ENCODE peak calls at places on chromosomes 6 and 20, in ten cellular contexts. One of them, this sample, is unnamed.

GRCh38 chr6:16723833-16724232 is 37.4 kb downstream of the ATXN1 start:
- DNase-seq in nucleus accumbens: no peak
- DNase-seq in AML-193: no peak
- DNase-seq in activated CD4-positive, alpha-beta memory T cell treated with anti-CD3 and anti-CD28 coated beads, Interleukin-2, amount 10 ng/mL, durations not matched to agents 7 days and 5 days: no peak
- DNase-seq in left lung: no peak
- DNase-seq in psoas muscle: no peak
- DNase-seq in aorta: no peak
- DNase-seq in SW480: peak
- DNase-seq in DMS 273 treated with DMSO at 0.1 percent for 48 hours: no peak
- DNase-seq in iPS-NIHi11: peak
- DNase-seq in this sample: no peak

GRCh38 chr20:51985013-51985415 is 182.7 kb upstream of the SALL4 start:
- DNase-seq in nucleus accumbens: no peak
- DNase-seq in AML-193: no peak
- DNase-seq in activated CD4-positive, alpha-beta memory T cell treated with anti-CD3 and anti-CD28 coated beads, Interleukin-2, amount 10 ng/mL, durations not matched to agents 7 days and 5 days: no peak
- DNase-seq in left lung: no peak
- DNase-seq in psoas muscle: no peak
- DNase-seq in aorta: no peak
- DNase-seq in SW480: peak
- DNase-seq in DMS 273 treated with DMSO at 0.1 percent for 48 hours: no peak
- DNase-seq in iPS-NIHi11: peak
- DNase-seq in this sample: no peak

GRCh38 chr20:14622796-14623195 is 285.4 kb upstream of the FLRT3 start:
- DNase-seq in nucleus accumbens: no peak
- DNase-seq in AML-193: no peak
- DNase-seq in activated CD4-positive, alpha-beta memory T cell treated with anti-CD3 and anti-CD28 coated beads, Interleukin-2, amount 10 ng/mL, durations not matched to agents 7 days and 5 days: no peak
- DNase-seq in left lung: no peak
- DNase-seq in psoas muscle: no peak
- DNase-seq in aorta: no peak
- DNase-seq in SW480: peak
- DNase-seq in DMS 273 treated with DMSO at 0.1 percent for 48 hours: no peak
- DNase-seq in iPS-NIHi11: peak
- DNase-seq in this sample: no peak

GRCh38 chr20:23129256-23129655 is 43.1 kb upstream of the CD93 start:
- DNase-seq in nucleus accumbens: no peak
- DNase-seq in AML-193: no peak
- DNase-seq in activated CD4-positive, alpha-beta memory T cell treated with anti-CD3 and anti-CD28 coated beads, Interleukin-2, amount 10 ng/mL, durations not matched to agents 7 days and 5 days: no peak
- DNase-seq in left lung: no peak
- DNase-seq in psoas muscle: no peak
- DNase-seq in aorta: no peak
- DNase-seq in SW480: no peak
- DNase-seq in DMS 273 treated with DMSO at 0.1 percent for 48 hours: no peak
- DNase-seq in iPS-NIHi11: no peak
- DNase-seq in this sample: no peak

GRCh38 chr6:44126320-44127149 is 717 bp downstream of the MRPL14 start:
- DNase-seq in nucleus accumbens: no peak
- DNase-seq in AML-193: peak
- DNase-seq in activated CD4-positive, alpha-beta memory T cell treated with anti-CD3 and anti-CD28 coated beads, Interleukin-2, amount 10 ng/mL, durations not matched to agents 7 days and 5 days: peak
- DNase-seq in left lung: peak
- DNase-seq in psoas muscle: peak
- DNase-seq in aorta: peak
- DNase-seq in SW480: peak
- DNase-seq in DMS 273 treated with DMSO at 0.1 percent for 48 hours: no peak
- DNase-seq in iPS-NIHi11: peak
- DNase-seq in this sample: no peak

GRCh38 chr20:34954905-34955231 is 738 bp downstream of the GSS start:
- DNase-seq in nucleus accumbens: no peak
- DNase-seq in AML-193: peak
- DNase-seq in activated CD4-positive, alpha-beta memory T cell treated with anti-CD3 and anti-CD28 coated beads, Interleukin-2, amount 10 ng/mL, durations not matched to agents 7 days and 5 days: no peak
- DNase-seq in left lung: no peak
- DNase-seq in psoas muscle: peak
- DNase-seq in aorta: no peak
- DNase-seq in SW480: peak
- DNase-seq in DMS 273 treated with DMSO at 0.1 percent for 48 hours: no peak
- DNase-seq in iPS-NIHi11: peak
- DNase-seq in this sample: peak

GRCh38 chr6:162887981-162888689 is 160.4 kb downstream of the PACRG start:
- DNase-seq in nucleus accumbens: no peak
- DNase-seq in AML-193: no peak
- DNase-seq in activated CD4-positive, alpha-beta memory T cell treated with anti-CD3 and anti-CD28 coated beads, Interleukin-2, amount 10 ng/mL, durations not matched to agents 7 days and 5 days: no peak
- DNase-seq in left lung: no peak
- DNase-seq in psoas muscle: no peak
- DNase-seq in aorta: no peak
- DNase-seq in SW480: no peak
- DNase-seq in DMS 273 treated with DMSO at 0.1 percent for 48 hours: no peak
- DNase-seq in iPS-NIHi11: no peak
- DNase-seq in this sample: no peak

GRCh38 chr6:109877028-109877726 is 100.9 kb upstream of the GPR6 start:
- DNase-seq in nucleus accumbens: no peak
- DNase-seq in AML-193: no peak
- DNase-seq in activated CD4-positive, alpha-beta memory T cell treated with anti-CD3 and anti-CD28 coated beads, Interleukin-2, amount 10 ng/mL, durations not matched to agents 7 days and 5 days: no peak
- DNase-seq in left lung: no peak
- DNase-seq in psoas muscle: no peak
- DNase-seq in aorta: no peak
- DNase-seq in SW480: no peak
- DNase-seq in DMS 273 treated with DMSO at 0.1 percent for 48 hours: no peak
- DNase-seq in iPS-NIHi11: no peak
- DNase-seq in this sample: no peak

GRCh38 chr6:27296106-27296783 is 15.8 kb downstream of the POM121L2 start:
- DNase-seq in nucleus accumbens: no peak
- DNase-seq in AML-193: no peak
- DNase-seq in activated CD4-positive, alpha-beta memory T cell treated with anti-CD3 and anti-CD28 coated beads, Interleukin-2, amount 10 ng/mL, durations not matched to agents 7 days and 5 days: no peak
- DNase-seq in left lung: no peak
- DNase-seq in psoas muscle: no peak
- DNase-seq in aorta: no peak
- DNase-seq in SW480: peak
- DNase-seq in DMS 273 treated with DMSO at 0.1 percent for 48 hours: peak
- DNase-seq in iPS-NIHi11: peak
- DNase-seq in this sample: no peak

GRCh38 chr6:84645000-84645399 is 119.4 kb downstream of the TBX18 start:
- DNase-seq in nucleus accumbens: no peak
- DNase-seq in AML-193: no peak
- DNase-seq in activated CD4-positive, alpha-beta memory T cell treated with anti-CD3 and anti-CD28 coated beads, Interleukin-2, amount 10 ng/mL, durations not matched to agents 7 days and 5 days: no peak
- DNase-seq in left lung: no peak
- DNase-seq in psoas muscle: no peak
- DNase-seq in aorta: no peak
- DNase-seq in SW480: no peak
- DNase-seq in DMS 273 treated with DMSO at 0.1 percent for 48 hours: no peak
- DNase-seq in iPS-NIHi11: no peak
- DNase-seq in this sample: no peak

GRCh38 chr20:2578430-2579192 is 42.2 kb downstream of the TMC2 start:
- DNase-seq in nucleus accumbens: no peak
- DNase-seq in AML-193: no peak
- DNase-seq in activated CD4-positive, alpha-beta memory T cell treated with anti-CD3 and anti-CD28 coated beads, Interleukin-2, amount 10 ng/mL, durations not matched to agents 7 days and 5 days: no peak
- DNase-seq in left lung: no peak
- DNase-seq in psoas muscle: no peak
- DNase-seq in aorta: no peak
- DNase-seq in SW480: no peak
- DNase-seq in DMS 273 treated with DMSO at 0.1 percent for 48 hours: no peak
- DNase-seq in iPS-NIHi11: no peak
- DNase-seq in this sample: no peak

GRCh38 chr6:112936476-112936875 is 589.3 kb downstream of the RFPL4B start:
- DNase-seq in nucleus accumbens: no peak
- DNase-seq in AML-193: no peak
- DNase-seq in activated CD4-positive, alpha-beta memory T cell treated with anti-CD3 and anti-CD28 coated beads, Interleukin-2, amount 10 ng/mL, durations not matched to agents 7 days and 5 days: no peak
- DNase-seq in left lung: no peak
- DNase-seq in psoas muscle: no peak
- DNase-seq in aorta: no peak
- DNase-seq in SW480: no peak
- DNase-seq in DMS 273 treated with DMSO at 0.1 percent for 48 hours: no peak
- DNase-seq in iPS-NIHi11: no peak
- DNase-seq in this sample: no peak

GRCh38 chr6:132063738-132064137 is 112.6 kb upstream of the CCN2 start:
- DNase-seq in nucleus accumbens: no peak
- DNase-seq in AML-193: no peak
- DNase-seq in activated CD4-positive, alpha-beta memory T cell treated with anti-CD3 and anti-CD28 coated beads, Interleukin-2, amount 10 ng/mL, durations not matched to agents 7 days and 5 days: no peak
- DNase-seq in left lung: no peak
- DNase-seq in psoas muscle: no peak
- DNase-seq in aorta: no peak
- DNase-seq in SW480: peak
- DNase-seq in DMS 273 treated with DMSO at 0.1 percent for 48 hours: no peak
- DNase-seq in iPS-NIHi11: peak
- DNase-seq in this sample: no peak

GRCh38 chr20:2750343-2751251 is 49.8 kb downstream of the CPXM1 start:
- DNase-seq in nucleus accumbens: no peak
- DNase-seq in AML-193: no peak
- DNase-seq in activated CD4-positive, alpha-beta memory T cell treated with anti-CD3 and anti-CD28 coated beads, Interleukin-2, amount 10 ng/mL, durations not matched to agents 7 days and 5 days: no peak
- DNase-seq in left lung: no peak
- DNase-seq in psoas muscle: peak
- DNase-seq in aorta: peak
- DNase-seq in SW480: peak
- DNase-seq in DMS 273 treated with DMSO at 0.1 percent for 48 hours: no peak
- DNase-seq in iPS-NIHi11: peak
- DNase-seq in this sample: peak

GRCh38 chr20:3901028-3901746 is 12.0 kb downstream of the PANK2 start:
- DNase-seq in nucleus accumbens: no peak
- DNase-seq in AML-193: peak
- DNase-seq in activated CD4-positive, alpha-beta memory T cell treated with anti-CD3 and anti-CD28 coated beads, Interleukin-2, amount 10 ng/mL, durations not matched to agents 7 days and 5 days: no peak
- DNase-seq in left lung: no peak
- DNase-seq in psoas muscle: no peak
- DNase-seq in aorta: no peak
- DNase-seq in SW480: no peak
- DNase-seq in DMS 273 treated with DMSO at 0.1 percent for 48 hours: no peak
- DNase-seq in iPS-NIHi11: no peak
- DNase-seq in this sample: peak

GRCh38 chr20:54078296-54078695 is 7.9 kb upstream of the BCAS1 start:
- DNase-seq in nucleus accumbens: no peak
- DNase-seq in AML-193: peak
- DNase-seq in activated CD4-positive, alpha-beta memory T cell treated with anti-CD3 and anti-CD28 coated beads, Interleukin-2, amount 10 ng/mL, durations not matched to agents 7 days and 5 days: peak
- DNase-seq in left lung: no peak
- DNase-seq in psoas muscle: no peak
- DNase-seq in aorta: no peak
- DNase-seq in SW480: no peak
- DNase-seq in DMS 273 treated with DMSO at 0.1 percent for 48 hours: no peak
- DNase-seq in iPS-NIHi11: no peak
- DNase-seq in this sample: peak

GRCh38 chr20:2237059-2237458 is 58.7 kb upstream of the TGM3 start:
- DNase-seq in nucleus accumbens: no peak
- DNase-seq in AML-193: no peak
- DNase-seq in activated CD4-positive, alpha-beta memory T cell treated with anti-CD3 and anti-CD28 coated beads, Interleukin-2, amount 10 ng/mL, durations not matched to agents 7 days and 5 days: no peak
- DNase-seq in left lung: no peak
- DNase-seq in psoas muscle: peak
- DNase-seq in aorta: peak
- DNase-seq in SW480: peak
- DNase-seq in DMS 273 treated with DMSO at 0.1 percent for 48 hours: no peak
- DNase-seq in iPS-NIHi11: peak
- DNase-seq in this sample: peak

GRCh38 chr6:129645371-129646139 is 64.4 kb downstream of the ARHGAP18 start:
- DNase-seq in nucleus accumbens: no peak
- DNase-seq in AML-193: no peak
- DNase-seq in activated CD4-positive, alpha-beta memory T cell treated with anti-CD3 and anti-CD28 coated beads, Interleukin-2, amount 10 ng/mL, durations not matched to agents 7 days and 5 days: no peak
- DNase-seq in left lung: no peak
- DNase-seq in psoas muscle: no peak
- DNase-seq in aorta: no peak
- DNase-seq in SW480: no peak
- DNase-seq in DMS 273 treated with DMSO at 0.1 percent for 48 hours: no peak
- DNase-seq in iPS-NIHi11: no peak
- DNase-seq in this sample: no peak

GRCh38 chr6:155026366-155027045 is 31.4 kb downstream of the TIAM2 start:
- DNase-seq in nucleus accumbens: no peak
- DNase-seq in AML-193: no peak
- DNase-seq in activated CD4-positive, alpha-beta memory T cell treated with anti-CD3 and anti-CD28 coated beads, Interleukin-2, amount 10 ng/mL, durations not matched to agents 7 days and 5 days: no peak
- DNase-seq in left lung: peak
- DNase-seq in psoas muscle: peak
- DNase-seq in aorta: peak
- DNase-seq in SW480: peak
- DNase-seq in DMS 273 treated with DMSO at 0.1 percent for 48 hours: no peak
- DNase-seq in iPS-NIHi11: no peak
- DNase-seq in this sample: no peak

This sample was measured in GF-D8.